ENCODE peak calls at places on chromosome 9, in six cellular contexts. One of them, this sample, is unnamed. For H3K27me3, the result is how much of the 10 kb centered on the place peaks cover.

GRCh38 chr9:38421498-38422211 is 2.6 kb downstream of the IGFBPL1 start:
- DNase-seq in neural progenitor cell: peak
- DNase-seq in HepG2: no peak
- DNase-seq in MM.1S: no peak
- DNase-seq in GM12878: no peak
- DNase-seq in GM23338: peak
- DNase-seq in this sample: no peak

GRCh38 chr9:79570449-79571308 is 1.1 kb upstream of the TLE4 start:
- DNase-seq in neural progenitor cell: peak
- DNase-seq in HepG2: no peak
- DNase-seq in MM.1S: peak
- DNase-seq in GM12878: no peak
- DNase-seq in GM23338: peak
- DNase-seq in this sample: peak

GRCh38 chr9:20312732-20313131 is 309.6 kb downstream of the MLLT3 start:
- DNase-seq in neural progenitor cell: no peak
- DNase-seq in HepG2: no peak
- DNase-seq in MM.1S: no peak
- DNase-seq in GM12878: no peak
- DNase-seq in GM23338: no peak
- DNase-seq in this sample: no peak

GRCh38 chr9:130171226-130172148 is 717 bp upstream of the NCS1 start:
- DNase-seq in neural progenitor cell: no peak
- DNase-seq in HepG2: no peak
- DNase-seq in MM.1S: no peak
- DNase-seq in GM12878: no peak
- DNase-seq in GM23338: peak
- DNase-seq in this sample: no peak

GRCh38 chr9:121876212-121876611 is 216.9 kb downstream of the TTLL11 start:
- DNase-seq in neural progenitor cell: no peak
- DNase-seq in HepG2: no peak
- DNase-seq in MM.1S: no peak
- DNase-seq in GM12878: no peak
- DNase-seq in GM23338: no peak
- DNase-seq in this sample: no peak

GRCh38 chr9:104895572-104895971 is 32.4 kb downstream of the ABCA1 start:
- DNase-seq in neural progenitor cell: no peak
- DNase-seq in HepG2: no peak
- DNase-seq in MM.1S: no peak
- DNase-seq in GM12878: no peak
- DNase-seq in GM23338: no peak
- DNase-seq in this sample: no peak

GRCh38 chr9:128098017-128098935 is 29.3 kb downstream of the PTGES2 start:
- DNase-seq in neural progenitor cell: peak
- DNase-seq in HepG2: peak
- DNase-seq in MM.1S: no peak
- DNase-seq in GM12878: no peak
- DNase-seq in GM23338: peak
- DNase-seq in this sample: peak

GRCh38 chr9:33025572-33026347 is 687 bp downstream of the DNAJA1 start:
- DNase-seq in neural progenitor cell: peak
- DNase-seq in HepG2: peak
- DNase-seq in MM.1S: peak
- DNase-seq in GM12878: no peak
- DNase-seq in GM23338: peak
- DNase-seq in this sample: peak

GRCh38 chr9:120734607-120735006 is 20.3 kb upstream of the MEGF9 start:
- DNase-seq in neural progenitor cell: no peak
- DNase-seq in HepG2: no peak
- DNase-seq in MM.1S: no peak
- DNase-seq in GM12878: no peak
- DNase-seq in GM23338: no peak
- DNase-seq in this sample: no peak

GRCh38 chr9:126860757-126861466 is 473 bp downstream of the ZBTB34 start:
- DNase-seq in neural progenitor cell: no peak
- DNase-seq in HepG2: no peak
- DNase-seq in MM.1S: peak
- DNase-seq in GM12878: no peak
- DNase-seq in GM23338: peak
- DNase-seq in this sample: peak

GRCh38 chr9:126453156-126453963 is 126.7 kb downstream of the MVB12B start:
- DNase-seq in neural progenitor cell: peak
- DNase-seq in HepG2: no peak
- DNase-seq in MM.1S: no peak
- DNase-seq in GM12878: no peak
- DNase-seq in GM23338: no peak
- DNase-seq in this sample: no peak

GRCh38 chr9:105390901-105391300 is 56.9 kb upstream of the FSD1L start:
- DNase-seq in neural progenitor cell: no peak
- DNase-seq in HepG2: no peak
- DNase-seq in MM.1S: no peak
- DNase-seq in GM12878: no peak
- DNase-seq in GM23338: no peak
- DNase-seq in this sample: no peak

GRCh38 chr9:97990259-97990658 is 7.1 kb downstream of the ANP32B start:
- DNase-seq in neural progenitor cell: no peak
- DNase-seq in HepG2: no peak
- DNase-seq in MM.1S: no peak
- DNase-seq in GM12878: no peak
- DNase-seq in GM23338: peak
- DNase-seq in this sample: no peak

GRCh38 chr9:89853931-89854330 is 249.1 kb downstream of the GADD45G start:
- DNase-seq in neural progenitor cell: no peak
- DNase-seq in HepG2: no peak
- DNase-seq in MM.1S: no peak
- DNase-seq in GM12878: no peak
- DNase-seq in GM23338: no peak
- DNase-seq in this sample: no peak

GRCh38 chr9:136762915-136763648 is 1.2 kb downstream of the LCN15 start:
- DNase-seq in neural progenitor cell: peak
- DNase-seq in HepG2: peak
- DNase-seq in MM.1S: no peak
- DNase-seq in GM12878: no peak
- DNase-seq in GM23338: peak
- DNase-seq in this sample: peak

GRCh38 chr9:5629312-5630037 is 568 bp downstream of the RIC1 start:
- DNase-seq in neural progenitor cell: peak
- DNase-seq in HepG2: no peak
- DNase-seq in MM.1S: peak
- DNase-seq in GM12878: no peak
- DNase-seq in GM23338: peak
- DNase-seq in this sample: peak

GRCh38 chr9:118170032-118170955 is 466.1 kb downstream of the TLR4 start:
- DNase-seq in neural progenitor cell: peak
- DNase-seq in HepG2: peak
- DNase-seq in MM.1S: peak
- DNase-seq in GM12878: no peak
- DNase-seq in GM23338: peak
- DNase-seq in this sample: peak

GRCh38 chr9:75001719-75002421 is 26.2 kb downstream of the CARNMT1 start:
- DNase-seq in neural progenitor cell: peak
- DNase-seq in HepG2: peak
- DNase-seq in MM.1S: peak
- DNase-seq in GM12878: peak
- DNase-seq in GM23338: peak
- DNase-seq in this sample: peak

GRCh38 chr9:105114318-105114717 is 130.1 kb upstream of the SLC44A1 start:
- DNase-seq in neural progenitor cell: no peak
- DNase-seq in HepG2: no peak
- DNase-seq in MM.1S: no peak
- DNase-seq in GM12878: no peak
- DNase-seq in GM23338: no peak
- DNase-seq in this sample: no peak

GRCh38 chr9:37908698-37909186 is 4.8 kb upstream of the SLC25A51 start:
- DNase-seq in neural progenitor cell: no peak
- DNase-seq in HepG2: peak
- DNase-seq in MM.1S: no peak
- DNase-seq in GM12878: no peak
- DNase-seq in GM23338: no peak
- DNase-seq in this sample: no peak

GRCh38 chr9:72996106-72996505 is 43.3 kb upstream of the ALDH1A1 start:
- DNase-seq in neural progenitor cell: no peak
- DNase-seq in HepG2: no peak
- DNase-seq in MM.1S: no peak
- DNase-seq in GM12878: no peak
- DNase-seq in GM23338: no peak
- DNase-seq in this sample: no peak

GRCh38 chr9:131358438-131359029 is 35.4 kb upstream of the PRRC2B start:
- DNase-seq in neural progenitor cell: no peak
- DNase-seq in HepG2: no peak
- DNase-seq in MM.1S: no peak
- DNase-seq in GM12878: no peak
- DNase-seq in GM23338: peak
- DNase-seq in this sample: no peak

GRCh38 chr9:110192531-110193326 is 15.2 kb downstream of the C9orf152 start:
- DNase-seq in neural progenitor cell: no peak
- DNase-seq in HepG2: no peak
- DNase-seq in MM.1S: peak
- DNase-seq in GM12878: no peak
- DNase-seq in GM23338: no peak
- DNase-seq in this sample: no peak

GRCh38 chr9:124038790-124039633 is 27.4 kb downstream of the LHX2 start:
- DNase-seq in neural progenitor cell: no peak
- DNase-seq in HepG2: no peak
- DNase-seq in MM.1S: no peak
- DNase-seq in GM12878: no peak
- DNase-seq in GM23338: no peak
- DNase-seq in this sample: no peak

GRCh38 chr9:124042168-124042775 is 30.7 kb downstream of the LHX2 start:
- DNase-seq in neural progenitor cell: no peak
- DNase-seq in HepG2: no peak
- DNase-seq in MM.1S: no peak
- DNase-seq in GM12878: no peak
- DNase-seq in GM23338: no peak
- DNase-seq in this sample: no peak

GRCh38 chr9:124040935-124041816 is 29.6 kb downstream of the LHX2 start:
- DNase-seq in neural progenitor cell: peak
- DNase-seq in HepG2: no peak
- DNase-seq in MM.1S: peak
- DNase-seq in GM12878: no peak
- DNase-seq in GM23338: peak
- DNase-seq in this sample: peak

GRCh38 chr9:124041817-124042116 is 30.2 kb downstream of the LHX2 start:
- DNase-seq in neural progenitor cell: no peak
- DNase-seq in HepG2: no peak
- DNase-seq in MM.1S: no peak
- DNase-seq in GM12878: no peak
- DNase-seq in GM23338: no peak
- DNase-seq in this sample: no peak

DNA sequence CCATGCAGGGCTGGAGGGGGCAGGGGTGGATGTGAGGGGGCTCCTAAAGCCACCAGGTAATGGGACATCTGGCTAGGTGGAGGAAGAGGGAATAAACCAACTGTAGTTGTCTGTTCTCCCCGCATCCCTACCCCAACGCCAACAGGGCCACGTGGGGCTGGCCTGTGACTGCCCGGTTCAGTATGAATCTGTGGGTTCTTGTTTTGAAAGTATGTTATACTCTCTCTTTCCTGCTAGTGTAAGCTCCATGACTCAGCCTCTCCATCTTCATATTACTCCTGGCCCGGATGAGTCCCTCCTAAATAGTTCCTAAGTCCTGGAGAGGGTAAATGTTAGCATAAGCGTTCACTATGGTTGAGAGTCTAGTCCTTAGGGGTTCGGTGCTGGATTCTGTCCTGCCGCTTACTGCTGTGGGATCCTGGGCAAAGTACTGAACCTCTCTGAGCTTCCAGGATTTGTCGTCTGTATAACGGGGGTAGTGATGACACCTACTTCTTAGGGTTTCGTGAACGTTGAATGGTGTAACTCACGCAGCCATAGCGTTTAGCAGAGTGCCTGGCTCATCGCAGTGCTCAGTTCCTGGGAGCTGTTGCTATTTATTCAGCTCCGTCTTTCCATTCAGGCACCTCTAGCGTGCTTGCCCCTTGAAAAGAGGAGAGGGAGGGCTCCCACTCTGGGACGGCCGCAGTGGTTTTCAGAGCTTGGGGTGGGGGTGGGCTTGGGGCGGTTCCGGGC is 28.8 kb downstream of the LHX2 start:
- DNase-seq in neural progenitor cell: peak
- DNase-seq in HepG2: no peak
- DNase-seq in MM.1S: no peak
- DNase-seq in GM12878: no peak
- DNase-seq in GM23338: peak
- DNase-seq in this sample: no peak
- H3K4me3 ChIP-seq in neural progenitor cell: peak
- H3K4me3 ChIP-seq in HepG2: peak
- H3K4me3 ChIP-seq in MM.1S: no peak
- H3K4me3 ChIP-seq in GM12878: peak
- H3K4me3 ChIP-seq in GM23338: peak
- H3K4me3 ChIP-seq in this sample: peak

GRCh38 chr9:114484854-114485443 is 20.3 kb downstream of the WHRN start:
- DNase-seq in neural progenitor cell: no peak
- DNase-seq in HepG2: no peak
- DNase-seq in MM.1S: peak
- DNase-seq in GM12878: peak
- DNase-seq in GM23338: no peak
- DNase-seq in this sample: peak
- H2AFZ ChIP-seq in neural progenitor cell: no peak
- H2AFZ ChIP-seq in HepG2: no peak
- H2AFZ ChIP-seq in MM.1S: peak
- H2AFZ ChIP-seq in GM12878: no peak
- H2AFZ ChIP-seq in GM23338: no peak
- H2AFZ ChIP-seq in this sample: no peak

GRCh38 chr9:899440-900184 is 58.1 kb downstream of the DMRT1 start:
- DNase-seq in neural progenitor cell: peak
- DNase-seq in HepG2: no peak
- DNase-seq in MM.1S: no peak
- DNase-seq in GM12878: peak
- DNase-seq in GM23338: peak
- DNase-seq in this sample: no peak
- H3K27me3 ChIP-seq in neural progenitor cell: under half
- H3K27me3 ChIP-seq in HepG2: under half
- H3K27me3 ChIP-seq in MM.1S: under half
- H3K27me3 ChIP-seq in GM12878: under half
- H3K27me3 ChIP-seq in GM23338: under half
- H3K27me3 ChIP-seq in this sample: under half

GRCh38 chr9:92483896-92484545 is 1.7 kb upstream of the ASPN start:
- DNase-seq in neural progenitor cell: no peak
- DNase-seq in HepG2: no peak
- DNase-seq in MM.1S: no peak
- DNase-seq in GM12878: no peak
- DNase-seq in GM23338: no peak
- DNase-seq in this sample: no peak

GRCh38 chr9:92489209-92489608 is 6.9 kb upstream of the ASPN start:
- DNase-seq in neural progenitor cell: no peak
- DNase-seq in HepG2: no peak
- DNase-seq in MM.1S: no peak
- DNase-seq in GM12878: no peak
- DNase-seq in GM23338: no peak
- DNase-seq in this sample: no peak

GRCh38 chr9:92482336-92482735 is at the start of gene ASPN:
- DNase-seq in neural progenitor cell: no peak
- DNase-seq in HepG2: no peak
- DNase-seq in MM.1S: no peak
- DNase-seq in GM12878: no peak
- DNase-seq in GM23338: no peak
- DNase-seq in this sample: no peak

GRCh38 chr9:92484563-92484962 is 2.3 kb upstream of the ASPN start:
- DNase-seq in neural progenitor cell: no peak
- DNase-seq in HepG2: no peak
- DNase-seq in MM.1S: no peak
- DNase-seq in GM12878: no peak
- DNase-seq in GM23338: no peak
- DNase-seq in this sample: no peak

GRCh38 chr9:92486371-92486770 is 4.1 kb upstream of the ASPN start:
- DNase-seq in neural progenitor cell: no peak
- DNase-seq in HepG2: no peak
- DNase-seq in MM.1S: no peak
- DNase-seq in GM12878: no peak
- DNase-seq in GM23338: no peak
- DNase-seq in this sample: no peak
- H3K4me3 ChIP-seq in neural progenitor cell: no peak
- H3K4me3 ChIP-seq in HepG2: no peak
- H3K4me3 ChIP-seq in MM.1S: no peak
- H3K4me3 ChIP-seq in GM12878: no peak
- H3K4me3 ChIP-seq in GM23338: no peak
- H3K4me3 ChIP-seq in this sample: no peak